ENCODE peak calls at places on chromosome 18, in ten cellular contexts. Q, W, Z, P, K, X, N, F, D and U are unnamed samples.

GRCh38 chr18:35588995-35589394 is 7.5 kb downstream of the GALNT1 start:
- DNase-seq in Q (no peak), W (no peak), Z (no peak), P (no peak), K (peak), X (peak), N (no peak), F (peak), D (no peak), U (no peak)

GRCh38 chr18:23756590-23757540 is 67.6 kb downstream of the LAMA3 start:
- DNase-seq in Q (no peak), W (no peak), Z (no peak), P (no peak), K (peak), X (no peak), N (no peak), F (peak), D (no peak), U (peak)

GRCh38 chr18:67475673-67476072 is 40.8 kb downstream of the DSEL start:
- DNase-seq in Q (no peak), W (no peak), Z (no peak), P (no peak), K (no peak), X (no peak), N (no peak), F (no peak), D (no peak), U (no peak)

GRCh38 chr18:9735238-9735637 is 27.1 kb downstream of the RAB31 start:
- DNase-seq in Q (no peak), W (peak), Z (no peak), P (no peak), K (no peak), X (no peak), N (no peak), F (no peak), D (no peak), U (no peak)

GRCh38 chr18:11785444-11786055 is 65.7 kb upstream of the CHMP1B start:
- DNase-seq in Q (no peak), W (no peak), Z (no peak), P (no peak), K (peak), X (no peak), N (no peak), F (peak), D (no peak), U (no peak)

GRCh38 chr18:32271649-32272324 is 81.9 kb downstream of the MEP1B start:
- DNase-seq in Q (no peak), W (no peak), Z (no peak), P (no peak), K (peak), X (no peak), N (peak), F (peak), D (no peak), U (peak)

GRCh38 chr18:49666045-49666444 is 104.2 kb downstream of the LIPG start:
- DNase-seq in Q (no peak), W (no peak), Z (no peak), P (peak), K (no peak), X (no peak), N (no peak), F (no peak), D (no peak), U (no peak)

GRCh38 chr18:56112984-56113383 is 525.0 kb upstream of the TCF4 start:
- DNase-seq in Q (no peak), W (no peak), Z (no peak), P (no peak), K (no peak), X (no peak), N (no peak), F (no peak), D (no peak), U (no peak)

GRCh38 chr18:56789004-56789888 is 138.1 kb downstream of the WDR7 start:
- DNase-seq in Q (no peak), W (no peak), Z (no peak), P (peak), K (peak), X (peak), N (peak), F (peak), D (no peak), U (peak)

GRCh38 chr18:10923671-10924070 is 225.7 kb downstream of the PIEZO2 start:
- DNase-seq in Q (no peak), W (no peak), Z (no peak), P (no peak), K (no peak), X (no peak), N (no peak), F (no peak), D (no peak), U (no peak)

GRCh38 chr18:55339990-55340389 is 248.0 kb downstream of the TCF4 start:
- DNase-seq in Q (no peak), W (no peak), Z (no peak), P (no peak), K (no peak), X (no peak), N (no peak), F (no peak), D (no peak), U (no peak)

GRCh38 chr18:11570770-11571169 is 38.6 kb upstream of the SLC35G4 start:
- DNase-seq in Q (no peak), W (no peak), Z (no peak), P (peak), K (peak), X (no peak), N (no peak), F (no peak), D (no peak), U (no peak)

GRCh38 chr18:21111351-21112139 is at the start of gene ROCK1:
- DNase-seq in Q (peak), W (peak), Z (peak), P (peak), K (peak), X (peak), N (peak), F (peak), D (peak), U (peak)

GRCh38 chr18:31498450-31499156 is 626 bp downstream of the DSG2 start:
- DNase-seq in Q (no peak), W (no peak), Z (no peak), P (no peak), K (peak), X (no peak), N (no peak), F (no peak), D (no peak), U (peak)

GRCh38 chr18:52409732-52410131 is 69.7 kb downstream of the DCC start:
- DNase-seq in Q (no peak), W (no peak), Z (no peak), P (no peak), K (peak), X (no peak), N (peak), F (no peak), D (no peak), U (peak)

GRCh38 chr18:69757733-69758132 is 189.9 kb downstream of the CD226 start:
- DNase-seq in Q (no peak), W (no peak), Z (no peak), P (no peak), K (peak), X (no peak), N (no peak), F (no peak), D (no peak), U (no peak)

GRCh38 chr18:32219431-32219830 is 29.6 kb downstream of the MEP1B start:
- DNase-seq in Q (no peak), W (no peak), Z (no peak), P (no peak), K (no peak), X (no peak), N (no peak), F (no peak), D (no peak), U (no peak)

GRCh38 chr18:3500016-3500415 is 50.0 kb downstream of the TGIF1 start:
- DNase-seq in Q (no peak), W (no peak), Z (no peak), P (peak), K (no peak), X (no peak), N (no peak), F (no peak), D (no peak), U (no peak)

GRCh38 chr18:8212893-8213805 is 396.1 kb upstream of the RAB12 start:
- DNase-seq in Q (no peak), W (no peak), Z (no peak), P (peak), K (no peak), X (no peak), N (no peak), F (no peak), D (no peak), U (no peak)

GRCh38 chr18:32730620-32731021 is 42.2 kb downstream of the KLHL14 start:
- DNase-seq in Q (no peak), W (no peak), Z (no peak), P (no peak), K (no peak), X (no peak), N (no peak), F (no peak), D (no peak), U (peak)

GRCh38 chr18:75111673-75112485 is 97.1 kb downstream of the PTGR3 start:
- DNase-seq in Q (no peak), W (peak), Z (no peak), P (no peak), K (no peak), X (peak), N (no peak), F (no peak), D (no peak), U (no peak)

GRCh38 chr18:56021136-56021813 is 433.3 kb upstream of the TCF4 start:
- DNase-seq in Q (no peak), W (no peak), Z (no peak), P (peak), K (no peak), X (no peak), N (no peak), F (no peak), D (no peak), U (no peak)

GRCh38 chr18:44130365-44130942 is 550.2 kb upstream of the SETBP1 start:
- DNase-seq in Q (no peak), W (no peak), Z (peak), P (peak), K (peak), X (no peak), N (peak), F (peak), D (no peak), U (peak)

GRCh38 chr18:35619941-35620340 is 38.4 kb downstream of the GALNT1 start:
- DNase-seq in Q (no peak), W (no peak), Z (no peak), P (no peak), K (no peak), X (no peak), N (no peak), F (no peak), D (no peak), U (no peak)

GRCh38 chr18:10234912-10235439 is 219.5 kb upstream of the APCDD1 start:
- DNase-seq in Q (no peak), W (no peak), Z (no peak), P (peak), K (no peak), X (no peak), N (no peak), F (no peak), D (no peak), U (no peak)

GRCh38 chr18:55522011-55522410 is 66.0 kb downstream of the TCF4 start:
- DNase-seq in Q (no peak), W (no peak), Z (no peak), P (no peak), K (peak), X (peak), N (peak), F (peak), D (no peak), U (no peak)

GRCh38 chr18:59842947-59843346 is 56.8 kb upstream of the PMAIP1 start:
- DNase-seq in Q (no peak), W (no peak), Z (no peak), P (no peak), K (no peak), X (no peak), N (no peak), F (no peak), D (no peak), U (no peak)

GRCh38 chr18:58143391-58143790 is 99.4 kb downstream of the NEDD4L start:
- DNase-seq in Q (no peak), W (no peak), Z (no peak), P (peak), K (no peak), X (no peak), N (no peak), F (no peak), D (no peak), U (no peak)

GRCh38 chr18:9322730-9323129 is 11.8 kb upstream of the TWSG1 start:
- DNase-seq in Q (no peak), W (no peak), Z (no peak), P (no peak), K (no peak), X (no peak), N (no peak), F (no peak), D (no peak), U (no peak)

GRCh38 chr18:13470555-13471494 is 252.3 kb downstream of the LDLRAD4 start:
- DNase-seq in Q (no peak), W (no peak), Z (no peak), P (no peak), K (no peak), X (no peak), N (no peak), F (no peak), D (no peak), U (no peak)

GRCh38 chr18:25279133-25279532 is 72.8 kb downstream of the ZNF521 start:
- DNase-seq in Q (no peak), W (no peak), Z (no peak), P (peak), K (no peak), X (no peak), N (no peak), F (no peak), D (no peak), U (no peak)

GRCh38 chr18:3468066-3468705 is 18.2 kb downstream of the TGIF1 start:
- DNase-seq in Q (no peak), W (no peak), Z (no peak), P (no peak), K (peak), X (no peak), N (no peak), F (no peak), D (no peak), U (no peak)

GRCh38 chr18:35060092-35060491 is 18.9 kb downstream of the MAPRE2 start:
- DNase-seq in Q (no peak), W (no peak), Z (no peak), P (no peak), K (no peak), X (no peak), N (no peak), F (no peak), D (no peak), U (no peak)

GRCh38 chr18:79353238-79353637 is 42.5 kb upstream of the NFATC1 start:
- DNase-seq in Q (no peak), W (no peak), Z (no peak), P (peak), K (peak), X (peak), N (no peak), F (peak), D (no peak), U (no peak)
- TF ChIP-seq CTCF in Q (no peak), W (no peak), Z (peak), P (peak), K (peak), X (peak), N (no peak), F (no peak), D (no peak), U (peak)

DNA sequence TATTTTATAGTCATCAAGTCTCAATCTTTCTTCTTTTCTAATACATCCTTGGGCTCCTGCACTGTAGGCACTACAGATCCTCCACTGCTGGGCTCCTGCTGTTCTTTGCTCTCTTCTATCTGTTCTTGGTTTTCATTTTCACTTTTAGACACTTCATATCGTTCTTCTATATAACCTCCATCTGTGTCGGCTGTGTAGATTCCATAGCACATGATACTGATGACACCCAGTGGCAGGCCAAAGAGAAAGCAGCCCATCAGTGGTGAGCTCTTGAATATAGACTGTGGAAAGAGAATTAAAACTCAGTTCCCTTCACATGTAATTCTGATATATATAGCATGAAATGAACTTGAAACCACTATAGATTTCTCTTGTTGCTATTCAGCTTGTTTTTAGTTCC is 38.0 kb downstream of the TMX3 start:
- DNase-seq in Q (no peak), W (no peak), Z (no peak), P (peak), K (no peak), X (no peak), N (no peak), F (no peak), D (no peak), U (no peak)
- TF ChIP-seq CTCF in Q (no peak), W (no peak), Z (no peak), P (peak), K (peak), X (no peak), N (no peak), F (no peak), D (no peak), U (peak)

DNA sequence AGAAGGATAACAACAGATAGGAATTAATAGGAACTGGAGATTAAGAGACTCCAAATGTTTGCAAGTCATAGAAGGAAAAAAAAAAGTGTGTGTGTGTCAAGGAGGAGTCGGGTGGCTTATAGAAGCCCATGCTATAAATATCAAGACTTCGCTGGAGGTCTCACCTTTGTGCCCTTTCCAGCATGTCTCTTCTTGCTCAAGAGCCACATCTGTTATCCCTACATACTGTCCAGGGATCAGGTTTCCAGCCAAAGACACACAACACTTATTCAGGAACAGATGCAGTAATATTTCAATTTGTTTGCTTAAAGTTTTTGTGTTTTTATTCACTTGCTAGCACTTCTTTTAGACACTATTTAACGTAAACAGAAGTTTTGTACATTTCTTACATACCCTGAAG is 69.2 kb upstream of the ARHGAP28 start:
- DNase-seq in Q (no peak), W (no peak), Z (no peak), P (no peak), K (no peak), X (no peak), N (no peak), F (no peak), D (no peak), U (no peak)
- TF ChIP-seq CTCF in Q (no peak), W (no peak), Z (no peak), P (no peak), K (no peak), X (no peak), N (no peak), F (no peak), D (no peak), U (no peak)

GRCh38 chr18:48136544-48137353 is 206.3 kb upstream of the SMAD2 start:
- DNase-seq in Q (no peak), W (no peak), Z (peak), P (no peak), K (peak), X (peak), N (no peak), F (no peak), D (no peak), U (peak)
- TF ChIP-seq CTCF in Q (no peak), W (no peak), Z (no peak), P (no peak), K (no peak), X (no peak), N (no peak), F (no peak), D (no peak), U (no peak)

DNA sequence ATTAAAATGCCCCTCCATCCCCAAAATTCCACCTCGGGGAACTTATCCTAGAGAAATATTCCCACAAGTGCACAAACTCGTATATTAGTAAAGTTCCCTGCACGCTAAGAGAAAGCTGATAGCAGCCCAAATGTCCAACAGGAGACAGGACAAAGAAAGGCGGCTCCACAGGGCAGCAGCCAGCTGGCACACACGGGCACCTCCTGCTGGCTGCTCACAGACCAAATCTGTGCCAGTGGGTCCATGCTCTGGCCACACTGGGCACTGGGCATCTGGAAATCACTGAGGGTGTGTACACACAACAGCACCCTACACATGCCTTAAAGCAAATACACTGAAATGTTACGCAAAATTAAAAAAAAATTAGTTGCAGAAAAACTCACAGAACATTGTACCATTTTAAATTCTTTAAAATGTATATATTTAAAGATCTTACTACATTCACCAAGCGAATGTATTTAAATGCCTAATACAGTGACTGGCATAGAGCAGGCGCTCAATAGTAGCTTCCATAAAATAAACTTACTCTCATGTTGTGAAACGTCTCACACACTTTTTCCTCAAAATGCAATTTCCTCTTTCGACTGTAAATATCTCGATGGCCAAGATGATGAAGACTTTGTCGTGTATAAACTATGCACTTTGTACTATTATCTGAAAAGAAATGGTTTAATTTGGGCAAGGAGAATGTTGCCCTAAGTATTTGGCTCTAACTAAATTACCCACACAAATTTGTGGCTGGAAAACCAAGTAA is 19.4 kb downstream of the ZNF516 start:
- DNase-seq in Q (no peak), W (no peak), Z (no peak), P (no peak), K (no peak), X (no peak), N (no peak), F (no peak), D (no peak), U (no peak)
- TF ChIP-seq CTCF in Q (no peak), W (no peak), Z (no peak), P (peak), K (peak), X (peak), N (no peak), F (no peak), D (no peak), U (no peak)

DNA sequence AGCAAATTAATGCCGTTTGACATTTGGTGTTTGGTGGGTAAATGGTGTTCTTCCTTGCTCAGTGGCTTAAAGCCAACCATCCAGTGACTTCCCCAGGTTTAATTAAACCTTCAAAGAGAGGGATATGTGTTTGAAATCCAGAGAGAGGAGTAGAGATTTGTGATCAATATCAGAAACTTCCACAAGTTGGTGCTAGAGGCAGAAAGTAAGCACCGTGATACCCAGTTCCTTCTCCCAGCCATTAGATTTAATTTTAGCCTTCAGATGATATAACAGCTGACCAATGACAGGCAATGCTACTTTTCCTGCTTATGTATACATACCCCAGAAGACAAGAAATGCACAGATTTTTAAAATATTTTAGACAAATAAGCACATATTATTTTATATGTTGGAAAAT is 398.5 kb downstream of the CDH2 start:
- DNase-seq in Q (no peak), W (no peak), Z (no peak), P (peak), K (peak), X (no peak), N (no peak), F (no peak), D (no peak), U (no peak)
- TF ChIP-seq CTCF in Q (no peak), W (no peak), Z (peak), P (peak), K (peak), X (peak), N (no peak), F (no peak), D (peak), U (no peak)